ENCODE peak calls at places on chromosome 14, in nine cellular contexts. D is upper lobe of left lung, M is heart left ventricle, I is right lobe of liver, Q is IMR-90, L is HepG2, P is body of pancreas, U is HCT116, O is GM12878. F is an unnamed sample. For H3K4me1, the result is how much of the 10 kb centered on the place peaks cover.

GRCh38 chr14:66540038-66540437 is 32.1 kb downstream of the GPHN start:
- ATAC-seq in D (no peak), M (peak), I (no peak), Q (no peak), L (no peak), P (no peak), U (no peak), O (no peak), F (no peak)

GRCh38 chr14:62162998-62163589 is 400.9 kb downstream of the SNAPC1 start:
- ATAC-seq in D (no peak), M (no peak), I (peak), Q (peak), L (peak), P (peak), U (peak), O (peak), F (no peak)

GRCh38 chr14:96349286-96350075 is 13.7 kb downstream of the ATG2B start:
- ATAC-seq in D (no peak), M (no peak), I (no peak), Q (no peak), L (no peak), P (no peak), U (no peak), O (peak), F (no peak)

GRCh38 chr14:88005050-88005481 is at the start of gene GPR65:
- ATAC-seq in D (no peak), M (no peak), I (peak), Q (peak), L (no peak), P (no peak), U (no peak), O (peak), F (no peak)

GRCh38 chr14:89288114-89288513 is 128.9 kb downstream of the FOXN3 start:
- ATAC-seq in D (no peak), M (no peak), I (no peak), Q (no peak), L (no peak), P (peak), U (no peak), O (no peak), F (no peak)

GRCh38 chr14:99938376-99938775 is 126.8 kb upstream of the EVL start:
- ATAC-seq in D (no peak), M (no peak), I (no peak), Q (no peak), L (no peak), P (no peak), U (no peak), O (no peak), F (no peak)

GRCh38 chr14:92540472-92541048 is 27.0 kb downstream of the RIN3 start:
- ATAC-seq in D (peak), M (peak), I (peak), Q (peak), L (peak), P (peak), U (peak), O (peak), F (peak)

GRCh38 chr14:55306938-55307589 is 35.8 kb downstream of the FBXO34 start:
- ATAC-seq in D (no peak), M (peak), I (no peak), Q (no peak), L (no peak), P (peak), U (no peak), O (no peak), F (peak)

GRCh38 chr14:91753501-91754128 is 21.7 kb upstream of the CATSPERB start:
- ATAC-seq in D (no peak), M (no peak), I (no peak), Q (no peak), L (no peak), P (peak), U (no peak), O (no peak), F (no peak)

GRCh38 chr14:89586258-89587127 is 169.5 kb upstream of the FOXN3 start:
- ATAC-seq in D (no peak), M (no peak), I (peak), Q (no peak), L (no peak), P (no peak), U (no peak), O (no peak), F (no peak)

GRCh38 chr14:60214415-60215126 is 34.5 kb upstream of the PPM1A start:
- ATAC-seq in D (no peak), M (no peak), I (no peak), Q (no peak), L (no peak), P (no peak), U (no peak), O (no peak), F (no peak)

GRCh38 chr14:26163761-26164160 is 434.1 kb downstream of the NOVA1 start:
- ATAC-seq in D (peak), M (no peak), I (peak), Q (no peak), L (peak), P (peak), U (no peak), O (no peak), F (no peak)

GRCh38 chr14:53539489-53540126 is 386.5 kb upstream of the DDHD1 start:
- ATAC-seq in D (peak), M (peak), I (peak), Q (peak), L (peak), P (peak), U (peak), O (peak), F (peak)

GRCh38 chr14:96455588-96455987 is 46.6 kb upstream of the PAPOLA start:
- ATAC-seq in D (no peak), M (no peak), I (no peak), Q (no peak), L (peak), P (no peak), U (no peak), O (peak), F (no peak)

GRCh38 chr14:31159682-31160296 is 47.8 kb downstream of the HECTD1 start:
- ATAC-seq in D (no peak), M (no peak), I (no peak), Q (peak), L (no peak), P (no peak), U (peak), O (no peak), F (no peak)

GRCh38 chr14:56172571-56172971 is 54.4 kb downstream of the PELI2 start:
- ATAC-seq in D (no peak), M (no peak), I (no peak), Q (peak), L (no peak), P (peak), U (no peak), O (no peak), F (no peak)

GRCh38 chr14:65019944-65020566 is 33.4 kb downstream of the FNTB start:
- ATAC-seq in D (peak), M (peak), I (peak), Q (peak), L (peak), P (peak), U (peak), O (peak), F (peak)

GRCh38 chr14:22483863-22484593 is 105.0 kb downstream of the DAD1 start:
- ATAC-seq in D (no peak), M (no peak), I (no peak), Q (no peak), L (peak), P (no peak), U (no peak), O (peak), F (no peak)

GRCh38 chr14:65817011-65817410 is 404.5 kb downstream of the FUT8 start:
- ATAC-seq in D (no peak), M (no peak), I (no peak), Q (no peak), L (no peak), P (no peak), U (no peak), O (no peak), F (no peak)

GRCh38 chr14:20190596-20190995 is at the start of gene OR11G2:
- ATAC-seq in D (no peak), M (no peak), I (no peak), Q (no peak), L (no peak), P (no peak), U (no peak), O (no peak), F (no peak)

GRCh38 chr14:99589651-99590530 is 14.1 kb downstream of the CCDC85C start:
- ATAC-seq in D (no peak), M (peak), I (no peak), Q (no peak), L (no peak), P (no peak), U (no peak), O (no peak), F (no peak)

GRCh38 chr14:70020350-70021170 is 141.3 kb downstream of the SMOC1 start:
- ATAC-seq in D (no peak), M (no peak), I (no peak), Q (peak), L (no peak), P (no peak), U (no peak), O (no peak), F (no peak)

GRCh38 chr14:64838656-64839055 is 41.1 kb downstream of the SPTB start:
- ATAC-seq in D (no peak), M (no peak), I (no peak), Q (no peak), L (no peak), P (no peak), U (no peak), O (no peak), F (no peak)

GRCh38 chr14:103551338-103551762 is 11.1 kb downstream of the BAG5 start:
- ATAC-seq in D (no peak), M (peak), I (peak), Q (no peak), L (no peak), P (peak), U (no peak), O (no peak), F (peak)

GRCh38 chr14:61341275-61342210 is 20.2 kb downstream of the PRKCH start:
- ATAC-seq in D (no peak), M (no peak), I (no peak), Q (no peak), L (no peak), P (no peak), U (no peak), O (peak), F (no peak)

GRCh38 chr14:52596861-52597260 is 44.2 kb downstream of the GPR137C start:
- ATAC-seq in D (no peak), M (no peak), I (no peak), Q (no peak), L (no peak), P (no peak), U (no peak), O (no peak), F (no peak)

GRCh38 chr14:92657457-92658142 is 90.8 kb downstream of the LGMN start:
- ATAC-seq in D (peak), M (peak), I (peak), Q (no peak), L (no peak), P (no peak), U (no peak), O (no peak), F (peak)

GRCh38 chr14:103186894-103187586 is 63.8 kb downstream of the TNFAIP2 start:
- ATAC-seq in D (no peak), M (no peak), I (peak), Q (no peak), L (peak), P (peak), U (no peak), O (no peak), F (no peak)

GRCh38 chr14:31286456-31287293 is 79.1 kb upstream of the HECTD1 start:
- ATAC-seq in D (no peak), M (no peak), I (peak), Q (no peak), L (peak), P (peak), U (peak), O (peak), F (no peak)

GRCh38 chr14:33081259-33081658 is 142.6 kb downstream of the NPAS3 start:
- ATAC-seq in D (no peak), M (no peak), I (no peak), Q (no peak), L (no peak), P (no peak), U (no peak), O (no peak), F (no peak)
- TF ChIP-seq POLR2A in D (no peak), M (no peak), I (no peak), Q (no peak), L (no peak), P (no peak), U (no peak), O (no peak), F (no peak)

GRCh38 chr14:68941820-68942219 is 37.3 kb downstream of the ACTN1 start:
- ATAC-seq in D (no peak), M (no peak), I (no peak), Q (peak), L (peak), P (peak), U (peak), O (no peak), F (peak)
- H3K4me1 ChIP-seq in D (under half), M (half or more), I (half or more), Q (half or more), L (half or more), P (half or more), U (under half), O (under half), F (half or more)

GRCh38 chr14:105840266-105841021 is 314.1 kb downstream of the TMEM121 start:
- ATAC-seq in D (no peak), M (no peak), I (no peak), Q (no peak), L (no peak), P (no peak), U (no peak), O (no peak), F (no peak)

GRCh38 chr14:105837349-105838063 is 311.1 kb downstream of the TMEM121 start:
- ATAC-seq in D (no peak), M (no peak), I (no peak), Q (no peak), L (no peak), P (no peak), U (no peak), O (no peak), F (no peak)

GRCh38 chr14:105839425-105840265 is 313.3 kb downstream of the TMEM121 start:
- ATAC-seq in D (no peak), M (no peak), I (no peak), Q (no peak), L (no peak), P (no peak), U (no peak), O (no peak), F (no peak)

GRCh38 chr14:105838107-105838506 is 311.7 kb downstream of the TMEM121 start:
- ATAC-seq in D (no peak), M (no peak), I (no peak), Q (no peak), L (no peak), P (no peak), U (no peak), O (no peak), F (no peak)

DNA sequence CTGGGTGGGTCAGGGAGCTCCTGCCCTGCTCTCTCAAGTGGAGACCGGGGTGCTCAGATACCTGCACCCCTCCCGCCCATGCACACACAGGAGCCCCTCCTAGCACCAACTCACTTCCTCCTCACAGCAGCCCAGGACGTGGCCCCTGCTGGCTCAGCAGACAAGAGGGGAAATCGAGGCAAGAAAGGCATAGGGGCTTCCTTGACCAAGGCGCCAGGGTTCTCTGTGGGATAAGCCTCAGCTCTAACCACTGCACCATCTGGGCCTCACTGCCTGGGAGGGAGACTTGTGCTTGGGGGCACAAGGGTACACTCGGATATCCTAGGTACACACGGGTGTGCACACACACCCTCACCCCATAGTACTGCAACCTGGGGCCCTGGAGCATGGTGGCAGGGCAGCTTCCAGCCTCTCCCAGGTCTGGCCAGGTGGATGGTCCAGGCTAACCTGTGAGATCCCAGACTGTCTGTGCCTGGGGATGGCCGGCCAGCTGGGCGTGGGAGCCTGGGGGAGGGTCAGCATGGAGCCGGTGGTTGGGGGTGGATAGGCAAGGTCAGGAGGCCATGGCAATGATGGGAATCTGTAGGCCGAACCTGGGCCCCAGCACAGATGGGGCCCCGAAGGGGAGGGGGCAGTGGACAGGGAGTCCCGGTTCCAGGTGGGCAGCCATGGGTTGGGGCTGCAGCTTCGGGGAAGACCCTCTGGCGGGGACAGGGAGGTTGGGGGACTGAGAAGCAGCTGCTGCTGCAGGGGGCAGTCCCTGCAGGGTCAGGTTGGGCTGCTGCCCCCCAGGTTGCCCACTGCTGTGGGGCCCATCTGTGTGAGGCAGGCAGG is 312.4 kb downstream of the TMEM121 start:
- ATAC-seq in D (peak), M (no peak), I (no peak), Q (no peak), L (no peak), P (no peak), U (no peak), O (no peak), F (peak)
- TF ChIP-seq POLR2A in D (no peak), M (no peak), I (no peak), Q (no peak), L (no peak), P (no peak), U (no peak), O (no peak), F (no peak)

DNA sequence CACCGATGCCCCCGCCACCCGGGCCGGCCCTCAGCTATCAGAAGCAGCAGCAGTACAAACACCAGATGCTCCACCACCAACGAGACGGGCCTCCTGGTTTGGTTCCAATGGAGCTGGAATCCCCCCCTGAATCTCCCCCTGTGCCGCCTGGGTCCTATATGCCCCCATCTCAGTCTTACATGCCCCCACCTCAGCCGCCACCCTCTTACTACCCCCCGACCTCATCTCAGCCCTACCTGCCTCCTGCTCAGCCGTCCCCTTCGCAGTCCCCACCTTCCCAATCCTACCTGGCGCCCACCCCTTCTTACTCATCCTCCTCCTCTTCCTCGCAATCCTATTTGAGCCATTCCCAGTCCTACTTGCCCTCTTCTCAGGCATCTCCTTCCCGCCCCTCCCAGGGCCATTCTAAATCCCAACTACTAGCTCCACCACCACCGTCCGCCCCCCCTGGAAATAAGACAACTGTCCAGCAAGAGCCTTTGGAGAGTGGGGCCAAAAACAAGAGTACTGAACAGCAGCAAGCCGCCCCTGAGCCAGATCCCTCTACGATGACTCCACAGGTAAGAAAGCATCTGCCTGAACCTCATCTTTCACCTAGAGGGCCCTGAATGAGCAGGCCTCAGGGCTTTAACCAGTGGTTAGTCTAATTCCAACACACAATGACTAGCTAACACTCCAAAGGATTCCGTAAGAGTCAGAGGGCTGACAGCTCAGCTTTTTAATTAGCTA is 851 bp downstream of the YLPM1 start:
- ATAC-seq in D (no peak), M (no peak), I (no peak), Q (no peak), L (peak), P (no peak), U (peak), O (peak), F (no peak)
- H3K4me1 ChIP-seq in D (under half), M (under half), I (under half), Q (under half), L (under half), P (under half), U (under half), O (under half), F (under half)

GRCh38 chr14:50040401-50040775 is 76.0 kb downstream of the VCPKMT start:
- ATAC-seq in D (peak), M (peak), I (peak), Q (peak), L (peak), P (no peak), U (peak), O (peak), F (peak)
- TF ChIP-seq POLR2A in D (peak), M (no peak), I (peak), Q (no peak), L (no peak), P (no peak), U (no peak), O (no peak), F (no peak)

DNA sequence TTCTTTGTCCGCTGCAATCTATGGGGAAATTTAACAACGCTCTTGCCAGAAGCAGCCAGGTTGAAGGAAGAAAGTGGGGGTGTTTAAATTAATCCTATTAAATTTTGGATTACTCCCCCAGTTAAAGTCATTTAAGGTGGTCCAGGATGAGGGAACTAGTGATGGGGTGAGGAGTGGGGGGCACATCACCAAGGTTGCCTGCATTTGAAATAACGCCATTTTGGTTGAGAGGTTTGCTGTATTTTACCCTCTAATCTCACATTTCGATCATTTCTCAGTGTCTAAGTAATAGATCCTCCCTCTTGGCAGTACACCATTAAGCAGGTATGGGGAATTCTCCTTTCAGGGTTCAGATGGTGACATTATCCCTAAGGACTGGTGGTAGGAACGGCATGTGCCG is 2.6 kb downstream of the FLRT2 start:
- ATAC-seq in D (no peak), M (no peak), I (no peak), Q (no peak), L (no peak), P (no peak), U (no peak), O (no peak), F (no peak)
- H3K4me1 ChIP-seq in D (under half), M (under half), I (under half), Q (under half), L (under half), P (under half), U (under half), O (under half), F (under half)

GRCh38 chr14:101845496-101845895 is 84.0 kb downstream of the PPP2R5C start:
- ATAC-seq in D (no peak), M (no peak), I (no peak), Q (no peak), L (no peak), P (no peak), U (no peak), O (no peak), F (no peak)
- TF ChIP-seq POLR2A in D (no peak), M (no peak), I (no peak), Q (no peak), L (no peak), P (no peak), U (no peak), O (no peak), F (no peak)

GRCh38 chr14:93954516-93954830 is 21.9 kb downstream of the ASB2 start:
- ATAC-seq in D (no peak), M (no peak), I (no peak), Q (no peak), L (no peak), P (no peak), U (no peak), O (no peak), F (no peak)

GRCh38 chr14:93956514-93957332 is 19.6 kb downstream of the ASB2 start:
- ATAC-seq in D (no peak), M (peak), I (no peak), Q (no peak), L (no peak), P (no peak), U (no peak), O (peak), F (peak)

GRCh38 chr14:93954900-93955891 is 21.2 kb downstream of the ASB2 start:
- ATAC-seq in D (no peak), M (no peak), I (peak), Q (no peak), L (no peak), P (no peak), U (no peak), O (peak), F (no peak)

GRCh38 chr14:93957333-93957710 is 19.0 kb downstream of the ASB2 start:
- ATAC-seq in D (no peak), M (peak), I (no peak), Q (no peak), L (no peak), P (no peak), U (no peak), O (no peak), F (no peak)

GRCh38 chr14:93956082-93956481 is 20.3 kb downstream of the ASB2 start:
- ATAC-seq in D (no peak), M (no peak), I (no peak), Q (no peak), L (no peak), P (no peak), U (no peak), O (no peak), F (no peak)
- H3K4me1 ChIP-seq in D (under half), M (half or more), I (under half), Q (under half), L (half or more), P (under half), U (under half), O (half or more), F (under half)